ENCODE peak calls at places on chromosomes 7 and 10, in eight cellular contexts. I, V, P, N, W, T, B and R are unnamed samples.

GRCh38 chr7:94182066-94182465 is 177.9 kb upstream of the BET1 start:
- DNase-seq in I (no peak), V (peak), P (no peak), N (no peak), W (no peak), T (no peak), B (no peak), R (no peak)

GRCh38 chr7:152565731-152566130 is 110.2 kb downstream of the XRCC2 start:
- DNase-seq in I (no peak), V (no peak), P (no peak), N (no peak), W (no peak), T (no peak), B (no peak), R (no peak)

GRCh38 chr7:114865564-114865963 is 56.3 kb upstream of the MDFIC start:
- DNase-seq in I (peak), V (peak), P (peak), N (no peak), W (peak), T (peak), B (peak), R (peak)

GRCh38 chr10:5943536-5943935 is 33.8 kb downstream of the IL15RA start:
- DNase-seq in I (no peak), V (no peak), P (peak), N (no peak), W (no peak), T (no peak), B (no peak), R (peak)

GRCh38 chr10:34102237-34102673 is 712.8 kb downstream of the PARD3 start:
- DNase-seq in I (no peak), V (no peak), P (peak), N (no peak), W (no peak), T (no peak), B (no peak), R (no peak)

GRCh38 chr10:97333601-97334369 is 744 bp downstream of the FRAT2 start:
- DNase-seq in I (peak), V (no peak), P (peak), N (peak), W (no peak), T (no peak), B (no peak), R (peak)

GRCh38 chr7:133807610-133808543 is 319.3 kb upstream of the LRGUK start:
- DNase-seq in I (peak), V (no peak), P (no peak), N (no peak), W (no peak), T (no peak), B (no peak), R (no peak)

GRCh38 chr10:74079914-74080590 is 70.6 kb downstream of the AP3M1 start:
- DNase-seq in I (no peak), V (no peak), P (no peak), N (no peak), W (no peak), T (no peak), B (no peak), R (no peak)

GRCh38 chr10:105872665-105873064 is 1231.6 kb downstream of the SORCS3 start:
- DNase-seq in I (no peak), V (no peak), P (no peak), N (no peak), W (no peak), T (no peak), B (no peak), R (no peak)

GRCh38 chr7:151380199-151381082 is 29.4 kb downstream of the WDR86 start:
- DNase-seq in I (no peak), V (no peak), P (no peak), N (no peak), W (no peak), T (no peak), B (no peak), R (no peak)

GRCh38 chr7:151745090-151745638 is 131.8 kb downstream of the PRKAG2 start:
- DNase-seq in I (peak), V (no peak), P (peak), N (peak), W (no peak), T (no peak), B (no peak), R (no peak)

GRCh38 chr10:70328987-70329386 is 45.2 kb upstream of the NPFFR1 start:
- DNase-seq in I (no peak), V (no peak), P (no peak), N (no peak), W (no peak), T (no peak), B (no peak), R (no peak)

GRCh38 chr10:71569775-71570588 is 149.6 kb downstream of the C10orf105 start:
- DNase-seq in I (peak), V (peak), P (peak), N (no peak), W (peak), T (peak), B (peak), R (peak)

GRCh38 chr7:130221746-130222145 is 14.1 kb downstream of the SSMEM1 start:
- DNase-seq in I (no peak), V (no peak), P (no peak), N (no peak), W (no peak), T (no peak), B (no peak), R (no peak)

GRCh38 chr10:131137223-131137622 is 174.3 kb downstream of the TCERG1L start:
- DNase-seq in I (no peak), V (no peak), P (no peak), N (no peak), W (no peak), T (no peak), B (no peak), R (no peak)

GRCh38 chr7:22231806-22232205 is 125.1 kb downstream of the RAPGEF5 start:
- DNase-seq in I (no peak), V (no peak), P (no peak), N (no peak), W (no peak), T (no peak), B (no peak), R (no peak)